ENCODE peak calls at places on chromosomes 16 and 17, in nine cellular contexts. P is omental fat pad; S is CD8-positive, alpha-beta T cell; G is left cardiac atrium; E is K562; V is CD4-positive, alpha-beta T cell; L is central memory CD8-positive, alpha-beta T cell; C is T-cell; W is right cardiac atrium. T is an unnamed sample.

GRCh38 chr16:8818499-8819270 is 21.0 kb downstream of the PMM2 start:
- ATAC-seq in P (no peak), S (no peak), G (peak; percentile 54), E (no peak), V (no peak), L (no peak), C (no peak), W (peak; percentile 70), T (no peak)

GRCh38 chr17:53722407-53722806 is 100.3 kb upstream of the KIF2B start:
- ATAC-seq in P (no peak), S (no peak), G (peak; percentile 35), E (no peak), V (no peak), L (no peak), C (no peak), W (no peak), T (no peak)

GRCh38 chr17:48961516-48962233 is 6.7 kb downstream of the GIP start:
- ATAC-seq in P (peak; percentile 67), S (no peak), G (peak; percentile 92), E (peak; percentile 97), V (no peak), L (no peak), C (no peak), W (no peak), T (no peak)

GRCh38 chr17:2777242-2777867 is 18.9 kb upstream of the RAP1GAP2 start:
- ATAC-seq in P (no peak), S (no peak), G (no peak), E (no peak), V (no peak), L (no peak), C (peak; percentile 14), W (no peak), T (no peak)

GRCh38 chr16:79265701-79266100 is 334.8 kb downstream of the MAF start:
- ATAC-seq in P (no peak), S (no peak), G (no peak), E (no peak), V (no peak), L (no peak), C (no peak), W (no peak), T (no peak)

GRCh38 chr16:48395375-48395774 is 10.2 kb upstream of the SIAH1 start:
- ATAC-seq in P (no peak), S (no peak), G (peak; percentile 36), E (peak; percentile 25), V (no peak), L (no peak), C (no peak), W (peak; percentile 46), T (no peak)

GRCh38 chr16:85251225-85251760 is 139.0 kb upstream of the CIBAR2 start:
- ATAC-seq in P (no peak), S (no peak), G (no peak), E (no peak), V (no peak), L (no peak), C (no peak), W (no peak), T (no peak)

GRCh38 chr17:42748906-42749798 is 4.3 kb upstream of the EZH1 start:
- ATAC-seq in P (no peak), S (no peak), G (no peak), E (no peak), V (no peak), L (no peak), C (no peak), W (no peak), T (no peak)

GRCh38 chr17:64741038-64741641 is 79.0 kb upstream of the SMURF2 start:
- ATAC-seq in P (peak; percentile 72), S (no peak), G (peak; percentile 56), E (no peak), V (no peak), L (no peak), C (no peak), W (peak; percentile 47), T (peak; percentile 20)

GRCh38 chr17:17730250-17730935 is 49.1 kb downstream of the RAI1 start:
- ATAC-seq in P (no peak), S (no peak), G (peak; percentile 4), E (no peak), V (no peak), L (no peak), C (no peak), W (peak; percentile 6), T (no peak)

GRCh38 chr17:44345497-44346026 is 460 bp downstream of the GRN start:
- ATAC-seq in P (peak; percentile 12), S (peak; percentile 29), G (peak; percentile 36), E (peak; percentile 58), V (peak; percentile 24), L (peak; percentile 50), C (peak; percentile 44), W (peak; percentile 44), T (peak; percentile 19)

GRCh38 chr16:61050547-61050946 is 985.7 kb downstream of the CDH8 start:
- ATAC-seq in P (no peak), S (no peak), G (no peak), E (no peak), V (no peak), L (no peak), C (no peak), W (no peak), T (no peak)

GRCh38 chr17:45005700-45006099 is 37.6 kb upstream of the C1QL1 start:
- ATAC-seq in P (no peak), S (no peak), G (no peak), E (no peak), V (no peak), L (no peak), C (no peak), W (no peak), T (no peak)

GRCh38 chr17:15288859-15289258 is 23.7 kb upstream of the PMP22 start:
- ATAC-seq in P (no peak), S (no peak), G (no peak), E (no peak), V (no peak), L (no peak), C (no peak), W (no peak), T (no peak)

GRCh38 chr17:39943702-39944392 is 16.3 kb downstream of the LRRC3C start:
- ATAC-seq in P (no peak), S (no peak), G (no peak), E (no peak), V (no peak), L (no peak), C (no peak), W (no peak), T (no peak)

GRCh38 chr16:74049027-74049426 is 247.6 kb upstream of the PSMD7 start:
- ATAC-seq in P (no peak), S (no peak), G (no peak), E (no peak), V (no peak), L (no peak), C (no peak), W (no peak), T (no peak)

GRCh38 chr16:76900285-76901263 is 290.4 kb upstream of the MON1B start:
- ATAC-seq in P (no peak), S (no peak), G (no peak), E (no peak), V (no peak), L (no peak), C (no peak), W (no peak), T (no peak)

GRCh38 chr16:47666434-47666833 is 205.3 kb downstream of the PHKB start:
- ATAC-seq in P (no peak), S (no peak), G (no peak), E (no peak), V (no peak), L (no peak), C (no peak), W (no peak), T (no peak)